ENCODE peak calls at places on chromosomes 1 and 21, in four cellular contexts. T is IMR-90, V is endothelial cell of umbilical vein, S is K562. A is an unnamed sample. For H3K9me1, the result is how much of the 10 kb centered on the place peaks cover.

GRCh38 chr1:21239181-21239580 is 51.1 kb downstream of the ECE1 start:
- DNase-seq in T (peak), V (no peak), S (no peak), A (no peak)

GRCh38 chr1:114458208-114458777 is 52.7 kb downstream of the TRIM33 start:
- DNase-seq in V (peak), T (peak), S (no peak), A (no peak)

GRCh38 chr1:64137569-64137936 is 65.9 kb upstream of the UBE2U start:
- DNase-seq in V (no peak), S (no peak), T (no peak), A (no peak)

GRCh38 chr1:44354268-44354839 is 703 bp downstream of the ERI3 start:
- DNase-seq in V (peak), S (no peak), T (peak), A (no peak)

GRCh38 chr21:41565550-41565949 is 57.6 kb upstream of the TMPRSS2 start:
- DNase-seq in S (no peak), V (no peak), T (no peak), A (no peak)

GRCh38 chr1:32924881-32925344 is 23.7 kb upstream of the TMEM54 start:
- DNase-seq in T (no peak), V (no peak), S (peak), A (no peak)

GRCh38 chr21:45948576-45949141 is 32.9 kb upstream of the COL6A1 start:
- DNase-seq in T (no peak), V (no peak), S (peak), A (no peak)

GRCh38 chr1:167722152-167722869 is 529 bp downstream of the MPZL1 start:
- DNase-seq in S (peak), T (peak), V (peak), A (no peak)

GRCh38 chr1:214658785-214659184 is 55.8 kb downstream of the CENPF start:
- DNase-seq in S (peak), T (peak), V (peak), A (no peak)

GRCh38 chr1:24317081-24317480 is 2.1 kb upstream of the GRHL3 start:
- DNase-seq in S (no peak), V (no peak), T (no peak), A (peak)

GRCh38 chr1:33866286-33866685 is 2.4 kb downstream of the HMGB4 start:
- DNase-seq in S (no peak), V (no peak), T (no peak), A (no peak)

GRCh38 chr1:200971428-200971903 is 52.0 kb downstream of the KIF21B start:
- DNase-seq in T (no peak), S (no peak), V (no peak), A (no peak)

GRCh38 chr1:6280761-6281451 is 20.0 kb upstream of the GPR153 start:
- DNase-seq in V (no peak), T (no peak), S (peak), A (no peak)

GRCh38 chr1:105678334-105678733 is 1378.1 kb upstream of the PRMT6 start:
- DNase-seq in S (no peak), V (no peak), T (no peak), A (no peak)

GRCh38 chr1:10287023-10287645 is 76.8 kb downstream of the KIF1B start:
- DNase-seq in S (no peak), T (peak), V (no peak), A (no peak)

DNA sequence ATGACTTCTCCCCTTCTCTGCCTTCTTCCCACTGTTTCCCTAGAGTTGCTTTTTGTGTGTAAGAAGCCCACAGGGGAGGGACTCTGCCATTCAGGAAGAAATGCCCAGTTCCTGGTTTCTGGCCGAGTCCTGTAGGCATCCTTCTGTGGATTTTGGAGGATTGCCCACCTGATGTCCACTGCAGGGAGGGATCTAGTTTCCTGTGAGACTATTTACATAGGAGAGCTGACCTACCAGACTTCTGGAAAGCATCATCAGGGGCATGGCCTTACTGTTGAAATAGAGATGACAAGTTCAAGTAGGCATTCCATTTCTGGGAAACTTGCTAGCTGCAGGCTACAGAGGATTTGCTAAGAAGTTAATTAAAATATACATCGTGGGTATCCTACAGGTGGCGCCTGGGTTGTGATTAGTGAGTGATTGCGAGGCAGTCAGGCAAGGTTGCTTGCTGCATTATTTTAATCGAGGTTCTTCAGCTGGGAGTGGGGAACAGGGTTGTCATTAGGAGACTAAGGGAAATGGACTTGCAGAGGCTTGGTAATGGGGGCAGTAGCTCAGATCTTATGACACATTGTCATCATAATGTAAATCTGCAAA is 148.7 kb downstream of the HHAT start:
- DNase-seq in S (no peak), V (no peak), T (peak), A (no peak)
- H3K9ac ChIP-seq in S (no peak), V (no peak), T (no peak), A (no peak)

GRCh38 chr1:197737916-197738315 is 37.4 kb downstream of the DENND1B start:
- DNase-seq in S (no peak), V (no peak), T (no peak), A (no peak)

GRCh38 chr1:197733324-197733723 is 42.0 kb downstream of the DENND1B start:
- DNase-seq in T (no peak), S (no peak), V (no peak), A (no peak)

GRCh38 chr1:197736689-197737088 is 38.6 kb downstream of the DENND1B start:
- DNase-seq in V (no peak), S (no peak), T (peak), A (peak)

GRCh38 chr1:197732187-197732586 is 43.1 kb downstream of the DENND1B start:
- DNase-seq in S (no peak), T (no peak), V (no peak), A (no peak)

GRCh38 chr1:197735461-197735860 is 39.8 kb downstream of the DENND1B start:
- DNase-seq in V (no peak), T (no peak), S (no peak), A (no peak)
- H2AFZ ChIP-seq in V (no peak), T (no peak), S (no peak), A (no peak)

GRCh38 chr1:69191280-69191679 is 376.4 kb upstream of the LRRC7 start:
- DNase-seq in S (no peak), V (no peak), T (no peak), A (no peak)

GRCh38 chr1:69201716-69202115 is 366.0 kb upstream of the LRRC7 start:
- DNase-seq in V (no peak), T (no peak), S (no peak), A (no peak)

GRCh38 chr1:69197816-69198215 is 369.9 kb upstream of the LRRC7 start:
- DNase-seq in S (no peak), V (no peak), T (no peak), A (no peak)

GRCh38 chr1:69196071-69196470 is 371.7 kb upstream of the LRRC7 start:
- DNase-seq in S (no peak), V (no peak), T (no peak), A (no peak)
- H3K9me1 ChIP-seq in S (under half), V (under half), T (under half), A (under half)

GRCh38 chr1:178486100-178487069 is 10.4 kb downstream of the CLEC20A start:
- DNase-seq in T (no peak), S (no peak), V (no peak), A (no peak)
- H3K9ac ChIP-seq in T (no peak), S (no peak), V (no peak), A (no peak)

DNA sequence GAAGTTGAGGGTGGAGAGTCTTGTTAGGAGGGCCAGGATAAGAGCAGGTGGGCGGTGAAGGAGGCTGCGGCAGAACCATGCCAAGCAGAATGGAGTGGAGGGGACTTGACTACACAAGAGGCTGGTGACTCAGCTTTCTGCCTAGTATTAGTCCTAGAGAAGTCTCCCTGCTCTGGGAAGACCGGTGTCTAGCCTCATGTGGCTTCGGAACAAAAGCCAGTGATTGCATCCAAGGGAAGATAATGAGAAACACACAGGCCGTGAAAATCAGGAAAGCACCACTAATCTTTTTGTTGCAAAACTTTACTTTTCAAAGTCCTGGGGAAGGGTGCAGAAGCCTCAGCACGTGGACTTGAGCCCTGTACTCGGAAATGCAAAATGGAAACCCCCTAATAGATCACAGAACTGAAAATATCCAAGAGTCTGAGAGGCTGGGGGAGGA is 31.3 kb downstream of the DDR2 start:
- DNase-seq in V (peak), T (peak), S (no peak), A (no peak)
- H2AFZ ChIP-seq in V (no peak), T (no peak), S (no peak), A (no peak)

GRCh38 chr1:203267347-203267846 is 37.9 kb upstream of the BTG2 start:
- DNase-seq in T (peak), S (peak), V (peak), A (peak)

GRCh38 chr1:203265541-203265940 is 36.1 kb upstream of the CHIT1 start:
- DNase-seq in V (no peak), T (no peak), S (no peak), A (no peak)

GRCh38 chr1:203268901-203269653 is 36.2 kb upstream of the BTG2 start:
- DNase-seq in V (peak), S (peak), T (peak), A (no peak)

GRCh38 chr1:203269654-203270020 is 35.7 kb upstream of the BTG2 start:
- DNase-seq in S (no peak), T (no peak), V (no peak), A (no peak)

DNA sequence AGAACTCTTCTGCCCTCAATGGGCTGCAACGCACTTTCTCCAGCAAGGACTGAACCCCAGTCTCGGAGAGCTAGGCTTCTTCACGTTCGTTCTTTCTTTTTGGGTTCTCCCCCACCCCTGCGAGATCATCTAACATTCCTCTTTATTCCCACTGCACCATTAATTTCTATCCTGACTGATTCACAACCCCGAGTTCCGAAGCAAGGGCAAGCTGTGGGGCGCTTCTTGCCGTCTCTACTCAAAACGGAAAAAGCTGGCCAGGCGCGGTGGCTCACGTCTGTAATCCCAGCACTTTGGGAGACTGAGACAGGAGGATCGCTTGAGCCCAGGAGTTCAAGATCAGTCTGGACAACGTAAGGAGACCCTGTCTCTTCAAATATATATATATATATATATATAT is 37.4 kb upstream of the BTG2 start:
- DNase-seq in S (no peak), T (no peak), V (no peak), A (no peak)
- H3K9me1 ChIP-seq in S (under half), T (under half), V (under half), A (under half)

GRCh38 chr1:27603320-27603961 is 503 bp downstream of the AHDC1 start:
- DNase-seq in S (peak), T (no peak), V (peak), A (no peak)
- H3K9ac ChIP-seq in S (peak), T (peak), V (peak), A (peak)

DNA sequence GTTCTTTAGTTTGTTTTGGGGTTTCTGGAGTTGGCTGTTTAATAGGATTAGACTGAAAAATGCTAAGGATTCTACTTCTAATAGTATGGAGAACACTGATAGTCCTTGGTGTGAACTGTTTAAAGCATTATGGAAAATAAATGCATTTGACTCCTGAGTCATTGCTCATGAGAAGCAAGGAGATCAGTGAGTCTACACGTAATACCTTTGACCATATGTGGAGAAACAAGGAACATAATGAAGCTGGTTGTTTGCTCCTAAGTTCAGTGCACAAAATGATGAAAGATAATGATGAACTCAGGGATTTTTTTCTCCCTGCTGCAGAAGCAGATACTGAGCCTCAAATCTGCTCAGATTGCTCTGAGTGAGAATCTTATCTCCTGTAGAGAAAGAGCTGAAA is 158.9 kb upstream of the COL11A1 start:
- DNase-seq in T (peak), V (no peak), S (no peak), A (no peak)
- H2AFZ ChIP-seq in T (no peak), V (no peak), S (no peak), A (no peak)